ENCODE peak calls at places on chromosomes 12 and 14, in eight cellular contexts. P, N, G, Q, B, S, I and O are unnamed samples.

GRCh38 chr12:30729547-30729946 is 25.2 kb downstream of the CAPRIN2 start:
- DNase-seq in P (no peak), N (no peak), G (no peak), Q (no peak), B (no peak), S (no peak), I (no peak), O (no peak)

GRCh38 chr12:4190376-4191063 is 83.0 kb upstream of the CCND2 start:
- DNase-seq in P (no peak), N (no peak), G (peak; percentile 25), Q (no peak), B (no peak), S (no peak), I (no peak), O (no peak)

GRCh38 chr12:22700126-22700525 is 75.2 kb downstream of the ETNK1 start:
- DNase-seq in P (no peak), N (no peak), G (no peak), Q (no peak), B (no peak), S (no peak), I (no peak), O (no peak)

GRCh38 chr12:57103856-57104255 is 7.3 kb downstream of the STAT6 start:
- DNase-seq in P (no peak), N (no peak), G (no peak), Q (no peak), B (no peak), S (no peak), I (no peak), O (no peak)

GRCh38 chr12:103161582-103161981 is 204.1 kb downstream of the ASCL1 start:
- DNase-seq in P (no peak), N (no peak), G (no peak), Q (no peak), B (no peak), S (no peak), I (no peak), O (no peak)

GRCh38 chr12:114245555-114245954 is 160.4 kb downstream of the TBX5 start:
- DNase-seq in P (no peak), N (no peak), G (no peak), Q (no peak), B (no peak), S (no peak), I (no peak), O (no peak)

GRCh38 chr14:49955013-49955412 is 62.1 kb downstream of the ARF6 start:
- DNase-seq in P (no peak), N (no peak), G (no peak), Q (no peak), B (no peak), S (no peak), I (no peak), O (no peak)

GRCh38 chr14:91396959-91397815 is 20.4 kb downstream of the CCDC88C start:
- DNase-seq in P (no peak), N (peak; percentile 55), G (no peak), Q (no peak), B (peak; percentile 58), S (no peak), I (peak; percentile 83), O (peak; percentile 90)

GRCh38 chr12:110355080-110355479 is 48.4 kb downstream of the ANAPC7 start:
- DNase-seq in P (peak; percentile 35), N (no peak), G (no peak), Q (no peak), B (no peak), S (no peak), I (no peak), O (peak; percentile 61)

GRCh38 chr14:69443296-69443805 is 41.2 kb upstream of the PLEKHD1 start:
- DNase-seq in P (no peak), N (no peak), G (no peak), Q (no peak), B (no peak), S (no peak), I (no peak), O (no peak)

GRCh38 chr12:11709513-11709912 is 60.0 kb downstream of the ETV6 start:
- DNase-seq in P (no peak), N (no peak), G (no peak), Q (no peak), B (no peak), S (no peak), I (no peak), O (no peak)

GRCh38 chr12:26991826-26992225 is 22.4 kb downstream of the TM7SF3 start:
- DNase-seq in P (no peak), N (no peak), G (no peak), Q (no peak), B (no peak), S (no peak), I (no peak), O (no peak)

GRCh38 chr12:46617167-46617566 is 208.6 kb downstream of the SLC38A4 start:
- DNase-seq in P (no peak), N (no peak), G (no peak), Q (no peak), B (no peak), S (no peak), I (no peak), O (no peak)

GRCh38 chr14:100654814-100655795 is 67.9 kb upstream of the BEGAIN start:
- DNase-seq in P (no peak), N (peak; percentile 17), G (no peak), Q (no peak), B (peak; percentile 41), S (peak; percentile 28), I (peak; percentile 65), O (peak; percentile 72)

GRCh38 chr12:125351788-125352187 is 286.6 kb downstream of the AACS start:
- DNase-seq in P (no peak), N (no peak), G (no peak), Q (no peak), B (no peak), S (no peak), I (no peak), O (no peak)

GRCh38 chr14:34030864-34031263 is 80.0 kb upstream of the EGLN3 start:
- DNase-seq in P (no peak), N (no peak), G (no peak), Q (no peak), B (no peak), S (no peak), I (peak; percentile 30), O (no peak)

GRCh38 chr12:47155457-47156166 is 75.9 kb upstream of the AMIGO2 start:
- DNase-seq in P (no peak), N (no peak), G (no peak), Q (no peak), B (no peak), S (no peak), I (no peak), O (no peak)

GRCh38 chr12:71371132-71371531 is 68.5 kb upstream of the LGR5 start:
- DNase-seq in P (no peak), N (no peak), G (no peak), Q (no peak), B (no peak), S (no peak), I (no peak), O (no peak)

GRCh38 chr14:64715146-64715627 is 11.0 kb downstream of the PLEKHG3 start:
- DNase-seq in P (peak; percentile 12), N (no peak), G (no peak), Q (peak; percentile 12), B (no peak), S (no peak), I (peak; percentile 23), O (no peak)

GRCh38 chr14:29654910-29655590 is 272.6 kb downstream of the PRKD1 start:
- DNase-seq in P (no peak), N (no peak), G (no peak), Q (no peak), B (no peak), S (no peak), I (no peak), O (no peak)

GRCh38 chr14:74562515-74563232 is 49.4 kb downstream of the LTBP2 start:
- DNase-seq in P (no peak), N (no peak), G (no peak), Q (no peak), B (no peak), S (no peak), I (no peak), O (peak; percentile 24)

GRCh38 chr14:81166126-81166525 is 54.6 kb downstream of the GTF2A1 start:
- DNase-seq in P (no peak), N (no peak), G (no peak), Q (no peak), B (no peak), S (no peak), I (no peak), O (no peak)

GRCh38 chr12:26704684-26705475 is 128.1 kb downstream of the ITPR2 start:
- DNase-seq in P (no peak), N (no peak), G (no peak), Q (no peak), B (no peak), S (no peak), I (no peak), O (no peak)